ENCODE peak calls at places on chromosome 13, in eight cellular contexts. F, V, S, Z, M, T, I and E are unnamed samples.

GRCh38 chr13:105552078-105552477 is 983.4 kb downstream of the EFNB2 start:
- DNase-seq in F (no peak), V (no peak), S (no peak), Z (no peak), M (no peak), T (no peak), I (no peak), E (no peak)

GRCh38 chr13:100610399-100611347 is 22.1 kb upstream of the GGACT start:
- DNase-seq in F (no peak), V (no peak), S (no peak), Z (no peak), M (no peak), T (no peak), I (no peak), E (no peak)

GRCh38 chr13:79710376-79710775 is 229.4 kb downstream of the NDFIP2 start:
- DNase-seq in F (no peak), V (no peak), S (no peak), Z (no peak), M (no peak), T (no peak), I (peak), E (no peak)

GRCh38 chr13:79434578-79434977 is 28.5 kb upstream of the RBM26 start:
- DNase-seq in F (no peak), V (no peak), S (no peak), Z (no peak), M (no peak), T (no peak), I (no peak), E (no peak)

GRCh38 chr13:81986308-81986707 is 1645.4 kb upstream of the SPRY2 start:
- DNase-seq in F (no peak), V (no peak), S (no peak), Z (no peak), M (no peak), T (no peak), I (no peak), E (no peak)

GRCh38 chr13:50400035-50400726 is 384.9 kb downstream of the KCNRG start:
- DNase-seq in F (peak), V (no peak), S (no peak), Z (peak), M (no peak), T (no peak), I (no peak), E (no peak)

GRCh38 chr13:84303035-84303434 is 420.8 kb upstream of the SLITRK1 start:
- DNase-seq in F (no peak), V (no peak), S (no peak), Z (no peak), M (no peak), T (no peak), I (no peak), E (no peak)

GRCh38 chr13:38684714-38685113 is 2.2 kb upstream of the FREM2 start:
- DNase-seq in F (no peak), V (no peak), S (no peak), Z (no peak), M (no peak), T (no peak), I (no peak), E (no peak)

GRCh38 chr13:85230754-85231153 is 568.5 kb downstream of the SLITRK6 start:
- DNase-seq in F (no peak), V (no peak), S (no peak), Z (no peak), M (no peak), T (no peak), I (no peak), E (no peak)

GRCh38 chr13:75694742-75695141 is 58.6 kb downstream of the LMO7 start:
- DNase-seq in F (no peak), V (no peak), S (peak), Z (no peak), M (no peak), T (no peak), I (peak), E (no peak)

GRCh38 chr13:46831588-46832194 is 34.7 kb upstream of the ESD start:
- DNase-seq in F (peak), V (no peak), S (no peak), Z (no peak), M (no peak), T (peak), I (peak), E (no peak)

GRCh38 chr13:66926200-66926850 is 303.8 kb downstream of the PCDH9 start:
- DNase-seq in F (no peak), V (no peak), S (no peak), Z (no peak), M (no peak), T (no peak), I (no peak), E (no peak)

GRCh38 chr13:44174769-44175425 is 198.7 kb upstream of the SERP2 start:
- DNase-seq in F (no peak), V (no peak), S (no peak), Z (no peak), M (no peak), T (peak), I (peak), E (no peak)

GRCh38 chr13:68551701-68552522 is 1321.8 kb upstream of the PCDH9 start:
- DNase-seq in F (no peak), V (no peak), S (no peak), Z (no peak), M (no peak), T (no peak), I (no peak), E (no peak)

GRCh38 chr13:107441279-107441678 is 774.1 kb downstream of the LIG4 start:
- DNase-seq in F (no peak), V (no peak), S (no peak), Z (no peak), M (no peak), T (no peak), I (no peak), E (no peak)

GRCh38 chr13:70568571-70568970 is 460.3 kb upstream of the KLHL1 start:
- DNase-seq in F (no peak), V (no peak), S (no peak), Z (no peak), M (no peak), T (peak), I (peak), E (no peak)

GRCh38 chr13:99981115-99982020 is at the start of gene ZIC2:
- DNase-seq in F (no peak), V (no peak), S (no peak), Z (no peak), M (peak), T (peak), I (peak), E (no peak)

GRCh38 chr13:109569938-109570711 is 216.3 kb downstream of the IRS2 start:
- DNase-seq in F (no peak), V (no peak), S (no peak), Z (no peak), M (no peak), T (no peak), I (no peak), E (no peak)

GRCh38 chr13:25659091-25659502 is 287.3 kb downstream of the ATP8A2 start:
- DNase-seq in F (no peak), V (no peak), S (no peak), Z (no peak), M (no peak), T (no peak), I (peak), E (no peak)

GRCh38 chr13:111115051-111115840 is at the start of gene ARHGEF7:
- DNase-seq in F (peak), V (no peak), S (no peak), Z (no peak), M (no peak), T (no peak), I (no peak), E (no peak)
- H3K27ac ChIP-seq in F (peak), V (peak), S (peak), Z (peak), M (peak), T (peak), I (no peak), E (peak)

GRCh38 chr13:98511435-98511834 is 65.5 kb downstream of the STK24 start:
- DNase-seq in F (no peak), V (no peak), S (no peak), Z (no peak), M (no peak), T (no peak), I (no peak), E (no peak)

GRCh38 chr13:98514268-98514667 is 62.6 kb downstream of the STK24 start:
- DNase-seq in F (no peak), V (no peak), S (no peak), Z (no peak), M (no peak), T (no peak), I (no peak), E (no peak)

GRCh38 chr13:98510156-98510509 is 66.8 kb downstream of the STK24 start:
- DNase-seq in F (no peak), V (no peak), S (no peak), Z (no peak), M (no peak), T (no peak), I (no peak), E (no peak)

GRCh38 chr13:98513837-98514236 is 63.1 kb downstream of the STK24 start:
- DNase-seq in F (no peak), V (no peak), S (no peak), Z (no peak), M (no peak), T (no peak), I (no peak), E (no peak)

DNA sequence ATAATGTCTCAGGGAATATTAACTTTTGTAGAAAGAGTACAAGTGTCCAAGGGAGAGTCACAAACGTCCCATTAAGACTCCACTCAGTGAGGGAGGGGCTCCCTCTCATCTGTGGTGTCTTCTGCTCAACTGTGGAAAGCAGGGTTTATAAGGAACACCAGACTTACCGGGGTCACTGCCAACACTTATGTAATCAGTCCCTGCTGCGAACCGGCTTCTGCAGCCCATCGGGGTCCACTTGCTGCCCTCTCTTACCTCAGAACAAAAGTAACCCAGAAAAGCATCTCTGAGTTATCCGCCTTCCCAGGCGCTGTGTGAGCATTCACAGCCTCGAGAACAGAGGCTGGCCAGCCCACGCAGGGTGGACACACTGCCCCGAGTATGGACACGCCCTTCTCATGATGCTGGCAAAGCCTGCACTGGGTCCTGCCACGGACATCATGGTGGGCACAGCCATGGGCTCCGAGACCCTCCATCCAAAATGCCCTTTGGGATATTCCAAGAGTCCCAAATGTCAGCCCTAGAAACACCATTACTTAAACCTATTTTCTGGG is 64.1 kb downstream of the STK24 start:
- DNase-seq in F (no peak), V (no peak), S (peak), Z (no peak), M (no peak), T (no peak), I (no peak), E (no peak)
- H3K27ac ChIP-seq in F (no peak), V (no peak), S (no peak), Z (no peak), M (no peak), T (no peak), I (no peak), E (no peak)

DNA sequence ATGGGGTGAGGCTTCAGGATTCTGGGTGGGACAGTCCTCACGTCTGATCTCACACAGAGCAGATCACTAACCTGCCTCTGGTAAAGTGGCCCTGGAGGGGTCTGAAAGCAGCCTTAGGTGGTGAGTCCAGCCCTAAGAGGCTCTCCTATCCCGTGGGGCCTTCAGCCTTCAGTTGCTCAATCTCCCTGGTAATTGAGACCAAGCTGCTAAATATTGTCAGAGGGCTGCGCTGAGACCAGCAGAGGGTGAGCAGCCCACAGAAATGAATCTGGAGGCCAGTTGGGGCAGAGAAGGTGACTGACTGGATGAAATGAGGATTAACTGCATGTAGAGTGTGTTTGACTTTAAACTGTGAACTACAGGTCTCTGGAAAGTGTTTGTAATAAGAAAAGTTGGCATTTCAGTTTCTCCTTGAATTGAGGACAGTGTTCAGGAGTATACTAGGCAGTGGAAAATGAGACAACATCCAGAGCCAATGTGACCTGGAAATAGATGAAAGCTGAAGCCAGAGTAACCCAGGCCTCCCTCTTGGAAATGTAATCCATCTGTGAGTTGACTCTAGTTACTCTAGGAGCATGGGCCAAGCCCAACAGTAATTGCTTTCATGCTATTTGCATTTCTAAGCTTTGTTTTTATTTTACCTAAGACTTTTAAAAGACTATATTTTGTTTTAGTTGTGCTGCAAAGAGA is 14.3 kb upstream of the HSPH1 start:
- DNase-seq in F (no peak), V (no peak), S (no peak), Z (no peak), M (no peak), T (no peak), I (no peak), E (no peak)
- H3K27ac ChIP-seq in F (no peak), V (no peak), S (no peak), Z (no peak), M (no peak), T (no peak), I (no peak), E (no peak)

GRCh38 chr13:51520524-51520923 is 63.7 kb upstream of the WDFY2 start:
- DNase-seq in F (no peak), V (no peak), S (no peak), Z (no peak), M (no peak), T (peak), I (peak), E (no peak)

GRCh38 chr13:51524312-51524711 is 60.0 kb upstream of the WDFY2 start:
- DNase-seq in F (no peak), V (no peak), S (no peak), Z (no peak), M (no peak), T (peak), I (no peak), E (no peak)

GRCh38 chr13:51519839-51520238 is 64.4 kb upstream of the WDFY2 start:
- DNase-seq in F (no peak), V (no peak), S (no peak), Z (no peak), M (no peak), T (peak), I (peak), E (no peak)

GRCh38 chr13:51523082-51523518 is 61.2 kb upstream of the WDFY2 start:
- DNase-seq in F (no peak), V (peak), S (no peak), Z (peak), M (no peak), T (peak), I (peak), E (no peak)

DNA sequence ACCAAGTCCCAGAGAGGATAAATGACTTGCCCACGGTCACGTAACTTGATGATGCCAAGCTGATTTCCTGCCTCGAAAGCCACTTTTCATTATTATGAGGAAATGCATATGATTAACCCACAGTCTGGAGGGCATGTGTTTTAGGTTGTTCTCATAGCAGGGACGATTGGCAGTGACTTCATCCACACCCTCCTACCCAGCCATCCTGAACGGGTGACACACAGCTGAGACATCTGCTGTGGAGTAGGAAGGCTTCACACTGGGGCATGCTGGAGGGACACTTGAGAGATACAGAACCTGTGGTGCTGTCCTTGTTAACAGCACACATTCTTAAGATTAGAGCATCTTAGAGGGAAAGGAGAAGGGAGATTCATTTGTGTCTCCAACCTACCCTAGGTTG is 65.4 kb upstream of the WDFY2 start:
- DNase-seq in F (no peak), V (no peak), S (no peak), Z (no peak), M (no peak), T (no peak), I (peak), E (no peak)
- H3K27ac ChIP-seq in F (no peak), V (no peak), S (no peak), Z (no peak), M (no peak), T (peak), I (no peak), E (no peak)

GRCh38 chr13:114140909-114141255 is 8.5 kb upstream of the RASA3 start:
- DNase-seq in F (no peak), V (no peak), S (no peak), Z (peak), M (peak), T (no peak), I (no peak), E (no peak)
- H3K27ac ChIP-seq in F (no peak), V (no peak), S (no peak), Z (no peak), M (no peak), T (no peak), I (no peak), E (no peak)

DNA sequence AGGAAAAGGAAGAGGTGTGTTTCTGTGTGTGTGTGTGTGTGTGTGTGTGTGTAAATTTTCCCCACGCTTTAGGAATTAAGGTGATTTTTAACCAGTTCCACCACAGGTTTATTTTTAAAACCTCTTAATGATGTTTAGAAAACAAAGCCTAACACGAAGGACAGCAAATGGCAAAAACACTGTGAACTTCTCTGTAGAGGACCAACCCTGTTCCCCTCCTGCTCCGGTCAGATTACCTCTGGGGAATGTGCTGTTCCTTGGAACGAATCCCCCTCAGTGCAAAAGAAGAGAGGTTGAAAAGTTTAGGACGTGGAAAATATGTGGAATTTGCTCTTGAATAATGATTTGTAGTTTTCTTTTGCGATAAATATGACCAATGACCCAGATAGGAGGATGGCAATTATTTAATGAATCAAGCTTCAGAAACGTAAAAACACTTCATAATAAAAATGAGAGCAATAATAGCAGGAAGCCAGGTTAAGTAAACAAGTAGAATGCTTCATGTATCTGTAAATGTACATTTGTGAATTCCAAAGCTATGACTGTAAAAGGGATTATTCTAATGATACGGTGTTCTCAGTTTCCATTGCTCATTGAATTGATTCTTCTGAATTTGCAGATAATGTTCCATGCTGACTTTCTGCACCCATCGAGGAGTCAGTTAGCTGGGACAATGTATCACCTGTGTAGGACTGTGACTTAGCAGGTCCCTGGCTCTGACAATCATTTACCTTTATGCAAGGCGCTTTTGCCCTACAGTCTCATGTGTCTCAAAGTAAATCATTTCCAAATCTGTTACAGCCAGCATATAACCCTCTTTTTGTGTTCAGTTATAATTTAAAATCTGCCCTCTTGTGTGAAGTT is 266.8 kb downstream of the KLF5 start:
- DNase-seq in F (peak), V (no peak), S (no peak), Z (no peak), M (no peak), T (peak), I (peak), E (no peak)
- H3K27ac ChIP-seq in F (peak), V (no peak), S (no peak), Z (no peak), M (peak), T (peak), I (no peak), E (no peak)

DNA sequence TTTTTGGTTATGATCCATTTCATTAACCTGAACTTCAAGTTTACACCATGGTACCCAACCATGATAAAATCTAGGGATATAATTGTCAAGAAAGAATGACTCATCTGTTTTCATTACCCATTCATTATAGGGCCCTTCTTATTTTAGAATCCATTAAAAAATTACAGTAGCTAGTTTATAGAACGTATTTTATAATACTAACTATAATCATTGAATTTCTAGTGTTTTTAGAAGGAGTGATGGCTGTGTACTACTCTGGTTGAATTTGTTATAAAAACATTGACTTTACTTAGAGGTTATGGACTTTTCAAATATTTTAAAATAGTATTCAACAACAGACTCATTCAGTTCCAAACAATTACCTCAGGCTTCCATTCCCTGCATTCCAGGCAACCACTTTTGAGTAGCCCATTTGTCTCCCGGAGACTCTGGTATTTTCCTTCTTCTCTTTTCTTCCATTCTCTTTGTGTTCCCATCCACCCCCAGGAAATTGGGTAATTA is 71.9 kb upstream of the KLF12 start:
- DNase-seq in F (no peak), V (no peak), S (no peak), Z (no peak), M (no peak), T (no peak), I (peak), E (no peak)
- H3K27ac ChIP-seq in F (no peak), V (peak), S (no peak), Z (no peak), M (no peak), T (no peak), I (no peak), E (no peak)